ENCODE peak calls at places on chromosomes 16 and 17, in four cellular contexts. One of them, this sample, is unnamed. For H3K9me3 and H3K4me1, the result is how much of the 10 kb centered on the place peaks cover.

GRCh38 chr16:2981177-2981898 is 1.1 kb upstream of the PKMYT1 start:
- DNase-seq in uterus: no peak
- DNase-seq in mammary epithelial cell: no peak
- DNase-seq in adrenal gland: peak
- DNase-seq in this sample: no peak

GRCh38 chr17:11264183-11264871 is 23.3 kb downstream of the SHISA6 start:
- DNase-seq in mammary epithelial cell: no peak
- DNase-seq in adrenal gland: no peak
- DNase-seq in uterus: no peak
- DNase-seq in this sample: no peak

GRCh38 chr17:48055531-48056245 is 7.5 kb downstream of the NFE2L1 start:
- DNase-seq in uterus: no peak
- DNase-seq in mammary epithelial cell: peak
- DNase-seq in adrenal gland: no peak
- DNase-seq in this sample: no peak

GRCh38 chr17:75133001-75133400 is 1.5 kb upstream of the NT5C start:
- DNase-seq in adrenal gland: no peak
- DNase-seq in uterus: no peak
- DNase-seq in mammary epithelial cell: no peak
- DNase-seq in this sample: no peak

GRCh38 chr17:43905985-43906852 is 1.1 kb downstream of the MPP2 start:
- DNase-seq in uterus: peak
- DNase-seq in adrenal gland: peak
- DNase-seq in mammary epithelial cell: no peak
- DNase-seq in this sample: peak

GRCh38 chr16:53515259-53515658 is 12.2 kb upstream of the AKTIP start:
- DNase-seq in uterus: no peak
- DNase-seq in adrenal gland: peak
- DNase-seq in mammary epithelial cell: no peak
- DNase-seq in this sample: no peak

GRCh38 chr17:69819316-69820087 is 255.5 kb upstream of the KCNJ16 start:
- DNase-seq in mammary epithelial cell: no peak
- DNase-seq in uterus: no peak
- DNase-seq in adrenal gland: no peak
- DNase-seq in this sample: no peak

GRCh38 chr17:78313735-78314648 is 45.9 kb downstream of the SOCS3 start:
- DNase-seq in uterus: peak
- DNase-seq in mammary epithelial cell: peak
- DNase-seq in adrenal gland: peak
- DNase-seq in this sample: peak

GRCh38 chr16:12527077-12527476 is 276.6 kb downstream of the CPPED1 start:
- DNase-seq in uterus: no peak
- DNase-seq in mammary epithelial cell: no peak
- DNase-seq in adrenal gland: no peak
- DNase-seq in this sample: no peak

GRCh38 chr17:83103200-83103937 is 24.0 kb downstream of the METRNL start:
- DNase-seq in uterus: no peak
- DNase-seq in mammary epithelial cell: no peak
- DNase-seq in adrenal gland: peak
- DNase-seq in this sample: peak

GRCh38 chr17:82932146-82933005 is 92.6 kb upstream of the ZNF750 start:
- DNase-seq in adrenal gland: no peak
- DNase-seq in uterus: peak
- DNase-seq in mammary epithelial cell: no peak
- DNase-seq in this sample: peak

GRCh38 chr17:27978689-27979175 is 63.7 kb upstream of the NLK start:
- DNase-seq in adrenal gland: no peak
- DNase-seq in uterus: no peak
- DNase-seq in mammary epithelial cell: no peak
- DNase-seq in this sample: no peak

GRCh38 chr17:82023447-82024241 is 539 bp downstream of the LRRC45 start:
- DNase-seq in mammary epithelial cell: peak
- DNase-seq in adrenal gland: no peak
- DNase-seq in uterus: no peak
- DNase-seq in this sample: peak

GRCh38 chr17:58991718-58992331 is 114.9 kb downstream of the TRIM37 start:
- DNase-seq in adrenal gland: no peak
- DNase-seq in mammary epithelial cell: no peak
- DNase-seq in uterus: no peak
- DNase-seq in this sample: no peak

GRCh38 chr17:42577532-42578281 is at the start of gene PSMC3IP:
- DNase-seq in mammary epithelial cell: peak
- DNase-seq in adrenal gland: peak
- DNase-seq in uterus: peak
- DNase-seq in this sample: peak

GRCh38 chr17:42512733-42513251 is 23.2 kb upstream of the NAGLU start:
- DNase-seq in mammary epithelial cell: no peak
- DNase-seq in uterus: no peak
- DNase-seq in adrenal gland: no peak
- DNase-seq in this sample: no peak

GRCh38 chr16:29820271-29820701 is at the start of gene MVP:
- DNase-seq in uterus: peak
- DNase-seq in adrenal gland: peak
- DNase-seq in mammary epithelial cell: peak
- DNase-seq in this sample: peak

GRCh38 chr17:81341347-81342061 is 46.4 kb upstream of the SLC38A10 start:
- DNase-seq in adrenal gland: no peak
- DNase-seq in uterus: no peak
- DNase-seq in mammary epithelial cell: no peak
- DNase-seq in this sample: peak

GRCh38 chr16:61968242-61968978 is 67.8 kb downstream of the CDH8 start:
- DNase-seq in uterus: no peak
- DNase-seq in adrenal gland: no peak
- DNase-seq in mammary epithelial cell: no peak
- DNase-seq in this sample: no peak

GRCh38 chr16:53131363-53132071 is 76.7 kb downstream of the CHD9 start:
- DNase-seq in adrenal gland: peak
- DNase-seq in mammary epithelial cell: peak
- DNase-seq in uterus: peak
- DNase-seq in this sample: peak

GRCh38 chr17:81865733-81866439 is 5.3 kb downstream of the ARHGDIA start:
- DNase-seq in mammary epithelial cell: peak
- DNase-seq in uterus: peak
- DNase-seq in adrenal gland: no peak
- DNase-seq in this sample: peak

GRCh38 chr16:48613061-48613957 is 3.3 kb upstream of the N4BP1 start:
- DNase-seq in mammary epithelial cell: peak
- DNase-seq in adrenal gland: no peak
- DNase-seq in uterus: no peak
- DNase-seq in this sample: no peak

GRCh38 chr17:44137891-44138709 is 3.6 kb upstream of the HROB start:
- DNase-seq in adrenal gland: peak
- DNase-seq in uterus: peak
- DNase-seq in mammary epithelial cell: peak
- DNase-seq in this sample: peak

GRCh38 chr17:31538080-31538762 is 146.7 kb downstream of the RAB11FIP4 start:
- DNase-seq in adrenal gland: no peak
- DNase-seq in mammary epithelial cell: no peak
- DNase-seq in uterus: no peak
- DNase-seq in this sample: peak

GRCh38 chr16:19926449-19927390 is 42.1 kb upstream of the GPRC5B start:
- DNase-seq in uterus: no peak
- DNase-seq in mammary epithelial cell: peak
- DNase-seq in adrenal gland: no peak
- DNase-seq in this sample: no peak

GRCh38 chr16:19919142-19919541 is 34.5 kb upstream of the GPRC5B start:
- DNase-seq in adrenal gland: no peak
- DNase-seq in mammary epithelial cell: no peak
- DNase-seq in uterus: no peak
- DNase-seq in this sample: no peak

GRCh38 chr16:19929062-19929511 is 44.4 kb upstream of the GPRC5B start:
- DNase-seq in uterus: no peak
- DNase-seq in mammary epithelial cell: no peak
- DNase-seq in adrenal gland: no peak
- DNase-seq in this sample: no peak

GRCh38 chr16:19923396-19923795 is 38.7 kb upstream of the GPRC5B start:
- DNase-seq in uterus: no peak
- DNase-seq in mammary epithelial cell: no peak
- DNase-seq in adrenal gland: no peak
- DNase-seq in this sample: no peak
- TF ChIP-seq CTCF in uterus: no peak
- TF ChIP-seq CTCF in mammary epithelial cell: no peak
- TF ChIP-seq CTCF in adrenal gland: no peak
- TF ChIP-seq CTCF in this sample: no peak

GRCh38 chr16:89097528-89097846 is 3.8 kb downstream of the ACSF3 start:
- DNase-seq in adrenal gland: no peak
- DNase-seq in uterus: no peak
- DNase-seq in mammary epithelial cell: no peak
- DNase-seq in this sample: no peak

GRCh38 chr16:89099905-89100304 is 6.3 kb downstream of the ACSF3 start:
- DNase-seq in uterus: no peak
- DNase-seq in adrenal gland: peak
- DNase-seq in mammary epithelial cell: peak
- DNase-seq in this sample: no peak

GRCh38 chr16:89100601-89101302 is 7.1 kb downstream of the ACSF3 start:
- DNase-seq in mammary epithelial cell: no peak
- DNase-seq in adrenal gland: no peak
- DNase-seq in uterus: no peak
- DNase-seq in this sample: no peak

GRCh38 chr16:89096768-89097527 is 3.3 kb downstream of the ACSF3 start:
- DNase-seq in mammary epithelial cell: no peak
- DNase-seq in adrenal gland: no peak
- DNase-seq in uterus: no peak
- DNase-seq in this sample: no peak

GRCh38 chr16:89098767-89099430 is 5.2 kb downstream of the ACSF3 start:
- DNase-seq in adrenal gland: no peak
- DNase-seq in uterus: no peak
- DNase-seq in mammary epithelial cell: no peak
- DNase-seq in this sample: no peak
- H3K9me3 ChIP-seq in adrenal gland: under half
- H3K9me3 ChIP-seq in uterus: under half
- H3K9me3 ChIP-seq in mammary epithelial cell: under half
- H3K9me3 ChIP-seq in this sample: under half

GRCh38 chr16:68066763-68067162 is 18.4 kb upstream of the NFATC3 start:
- DNase-seq in adrenal gland: no peak
- DNase-seq in mammary epithelial cell: no peak
- DNase-seq in uterus: no peak
- DNase-seq in this sample: no peak
- H3K4me1 ChIP-seq in adrenal gland: under half
- H3K4me1 ChIP-seq in mammary epithelial cell: under half
- H3K4me1 ChIP-seq in uterus: under half
- H3K4me1 ChIP-seq in this sample: under half

DNA sequence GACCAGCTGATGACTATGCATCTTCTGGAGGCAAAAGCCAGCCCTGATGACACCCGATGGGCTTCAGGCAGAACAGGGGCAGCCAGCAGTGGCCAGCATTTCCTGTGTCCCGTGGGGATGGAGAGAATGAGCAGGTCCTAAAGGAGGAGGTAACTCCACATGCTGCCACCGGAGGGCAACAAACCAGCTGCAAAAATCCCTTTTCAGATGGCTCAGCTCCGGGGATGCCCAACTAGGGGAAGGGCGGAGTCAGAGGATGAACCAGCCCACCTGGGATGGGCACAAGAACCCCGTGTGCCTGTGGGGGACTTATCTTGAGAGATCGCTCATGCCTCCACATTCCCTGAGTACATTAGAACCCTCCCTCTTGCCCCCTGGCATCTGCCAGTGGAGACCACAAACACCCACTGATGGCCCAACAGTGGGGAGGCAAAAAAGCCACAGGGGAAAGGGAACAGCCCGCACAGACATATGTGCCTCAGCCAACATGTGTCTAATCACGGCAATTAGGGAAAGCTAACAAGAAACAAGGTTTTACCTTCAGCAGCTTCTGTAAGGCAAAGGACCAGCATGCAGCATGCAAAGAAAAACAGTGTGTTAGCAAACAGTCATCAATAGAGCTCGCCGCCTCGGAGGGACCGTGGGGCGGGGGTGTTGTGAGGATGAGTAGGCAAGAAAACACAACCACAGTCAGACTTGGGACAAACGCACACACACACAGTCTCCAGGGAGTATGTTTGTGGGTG is 64.1 kb downstream of the MYO18A start:
- DNase-seq in uterus: no peak
- DNase-seq in mammary epithelial cell: peak
- DNase-seq in adrenal gland: peak
- DNase-seq in this sample: no peak
- TF ChIP-seq CTCF in uterus: no peak
- TF ChIP-seq CTCF in mammary epithelial cell: peak
- TF ChIP-seq CTCF in adrenal gland: peak
- TF ChIP-seq CTCF in this sample: no peak

GRCh38 chr17:65833214-65833613 is 271.8 kb upstream of the AXIN2 start:
- DNase-seq in adrenal gland: no peak
- DNase-seq in mammary epithelial cell: no peak
- DNase-seq in uterus: no peak
- DNase-seq in this sample: no peak
- H3K9me3 ChIP-seq in adrenal gland: under half
- H3K9me3 ChIP-seq in mammary epithelial cell: under half
- H3K9me3 ChIP-seq in uterus: under half
- H3K9me3 ChIP-seq in this sample: under half

GRCh38 chr16:88809068-88809675 is 2.6 kb downstream of the APRT start:
- DNase-seq in adrenal gland: no peak
- DNase-seq in uterus: no peak
- DNase-seq in mammary epithelial cell: no peak
- DNase-seq in this sample: no peak
- H3K4me1 ChIP-seq in adrenal gland: under half
- H3K4me1 ChIP-seq in uterus: under half
- H3K4me1 ChIP-seq in mammary epithelial cell: under half
- H3K4me1 ChIP-seq in this sample: under half

GRCh38 chr16:69465083-69465721 is 40.8 kb downstream of the CYB5B start:
- DNase-seq in mammary epithelial cell: no peak
- DNase-seq in adrenal gland: peak
- DNase-seq in uterus: no peak
- DNase-seq in this sample: no peak
- TF ChIP-seq CTCF in mammary epithelial cell: no peak
- TF ChIP-seq CTCF in adrenal gland: no peak
- TF ChIP-seq CTCF in uterus: no peak
- TF ChIP-seq CTCF in this sample: no peak

DNA sequence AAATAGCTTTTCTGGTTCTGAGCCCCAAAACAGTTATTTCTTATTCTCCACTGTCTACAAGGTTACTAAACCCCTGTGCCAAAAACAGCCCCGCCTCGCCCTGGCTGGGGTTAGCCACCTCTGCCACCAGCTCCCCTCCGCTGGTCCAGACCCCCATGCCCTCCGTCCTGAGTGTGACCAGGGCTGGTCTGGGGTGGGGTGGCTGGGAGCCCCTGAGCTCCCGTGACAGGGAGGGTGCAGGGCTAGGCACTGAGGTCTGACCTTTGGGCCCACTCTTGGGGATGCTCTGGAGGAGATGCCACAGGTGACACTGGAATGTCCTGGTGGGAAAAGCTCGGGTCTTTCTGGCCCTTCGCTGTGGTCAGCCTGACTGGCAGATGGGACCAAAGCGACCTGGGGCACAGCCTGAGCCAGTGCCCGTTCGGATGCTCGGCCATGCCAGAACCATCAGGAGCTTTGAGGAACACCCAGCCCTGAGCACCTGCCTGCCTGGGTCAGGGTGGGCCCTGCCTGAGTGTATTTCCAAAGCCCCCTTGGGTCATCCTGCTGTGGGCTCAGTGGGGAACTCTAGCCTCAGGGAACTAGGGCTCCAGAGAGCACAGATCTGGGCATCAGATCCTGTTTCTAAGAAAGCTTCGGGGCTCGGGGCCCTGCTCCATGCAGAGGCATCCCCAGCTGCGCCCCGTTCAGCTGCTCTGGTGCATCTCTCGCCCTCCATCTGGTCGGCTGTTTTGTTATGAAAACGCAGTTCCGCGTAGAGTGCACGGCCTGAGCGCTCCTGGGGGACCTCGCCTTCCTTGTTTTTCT is 72.1 kb upstream of the GNG13 start:
- DNase-seq in uterus: no peak
- DNase-seq in adrenal gland: no peak
- DNase-seq in mammary epithelial cell: no peak
- DNase-seq in this sample: no peak
- H3K9me3 ChIP-seq in uterus: under half
- H3K9me3 ChIP-seq in adrenal gland: under half
- H3K9me3 ChIP-seq in mammary epithelial cell: under half
- H3K9me3 ChIP-seq in this sample: under half